ENCODE peak calls at places on chromosomes 12 and 14, in four cellular contexts. H is K562, I is HepG2, R is SK-N-SH. X is an unnamed sample.

GRCh38 chr14:88437659-88438058 is 52.2 kb downstream of the SPATA7 start:
- DNase-seq in H (no peak), I (no peak), R (no peak), X (no peak)

GRCh38 chr12:6434205-6435180 is 10.3 kb upstream of the CD27 start:
- DNase-seq in H (no peak), I (no peak), R (no peak), X (no peak)

GRCh38 chr12:113823816-113824215 is 142.3 kb downstream of the RBM19 start:
- DNase-seq in H (no peak), I (no peak), R (no peak), X (no peak)

GRCh38 chr12:51320695-51321320 is 3.2 kb downstream of the BIN2 start:
- DNase-seq in H (peak; percentile 56), I (no peak), R (peak; percentile 56), X (no peak)

GRCh38 chr12:6961278-6961694 is 9.2 kb downstream of the PHB2 start:
- DNase-seq in H (peak; percentile 60), I (no peak), R (peak; percentile 34), X (no peak)

GRCh38 chr14:77039285-77040058 is 11.0 kb upstream of the IRF2BPL start:
- DNase-seq in H (no peak), I (no peak), R (no peak), X (no peak)

GRCh38 chr12:8665729-8666128 is 3.1 kb upstream of the MFAP5 start:
- DNase-seq in H (no peak), I (no peak), R (no peak), X (no peak)

GRCh38 chr12:121573949-121574520 is 6.8 kb downstream of the KDM2B start:
- DNase-seq in H (no peak), I (no peak), R (no peak), X (no peak)

GRCh38 chr12:95784886-95785285 is 5.7 kb downstream of the NTN4 start:
- DNase-seq in H (no peak), I (no peak), R (no peak), X (no peak)

GRCh38 chr14:77102154-77102553 is 4.1 kb downstream of the CIPC start:
- DNase-seq in H (no peak), I (no peak), R (no peak), X (no peak)

GRCh38 chr12:16165506-16165905 is 112.0 kb downstream of the SLC15A5 start:
- DNase-seq in H (no peak), I (peak; percentile 18), R (peak; percentile 16), X (peak; percentile 40)

GRCh38 chr14:56107615-56108014 is 10.6 kb upstream of the PELI2 start:
- DNase-seq in H (no peak), I (no peak), R (no peak), X (no peak)

GRCh38 chr14:96683575-96684289 is 113.5 kb upstream of the VRK1 start:
- DNase-seq in H (no peak), I (no peak), R (no peak), X (no peak)

GRCh38 chr12:55009171-55009570 is 10.6 kb upstream of the NEUROD4 start:
- DNase-seq in H (no peak), I (no peak), R (no peak), X (no peak)

GRCh38 chr12:132583736-132584135 is 26.6 kb downstream of the LRCOL1 start:
- DNase-seq in H (no peak), I (no peak), R (no peak), X (no peak)

GRCh38 chr12:95480230-95480629 is 6.3 kb downstream of the METAP2 start:
- DNase-seq in H (no peak), I (no peak), R (no peak), X (no peak)

GRCh38 chr12:110065540-110065939 is 17.2 kb upstream of the C12orf76 start:
- DNase-seq in H (no peak), I (no peak), R (no peak), X (no peak)

GRCh38 chr12:116143883-116144266 is 133.6 kb downstream of the MED13L start:
- DNase-seq in H (no peak), I (no peak), R (no peak), X (no peak)

GRCh38 chr14:76774471-76775158 is 13.3 kb downstream of the VASH1 start:
- DNase-seq in H (no peak), I (no peak), R (no peak), X (no peak)

GRCh38 chr12:105922670-105923102 is 216.1 kb downstream of the NUAK1 start:
- DNase-seq in H (no peak), I (no peak), R (no peak), X (no peak)

GRCh38 chr12:101782544-101782855 is 43.2 kb upstream of the SYCP3 start:
- DNase-seq in H (no peak), I (no peak), R (no peak), X (no peak)

DNA sequence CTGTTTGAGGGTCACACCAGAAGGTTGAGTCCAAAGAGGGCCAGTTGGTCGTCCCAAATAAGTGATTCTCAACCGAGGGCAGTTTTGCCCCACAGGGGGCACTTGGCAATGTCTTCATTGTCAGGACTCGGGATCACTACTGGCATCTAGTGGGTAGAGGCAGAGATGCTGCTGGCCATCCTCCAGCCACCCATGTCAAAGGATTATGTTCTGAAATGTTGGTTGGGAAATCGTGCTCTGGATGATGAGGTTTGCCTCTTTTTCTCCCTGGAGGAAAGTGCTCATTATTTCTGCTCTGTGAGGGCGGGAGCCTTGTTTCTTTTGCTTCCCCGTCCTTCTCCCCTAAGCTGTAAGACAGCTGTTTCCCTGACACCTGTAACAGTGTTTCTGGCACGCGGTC is 3.6 kb downstream of the ZNF839 start:
- DNase-seq in H (no peak), I (peak; percentile 71), R (peak; percentile 70), X (no peak)
- TF ChIP-seq FOXM1 in H (no peak), I (no peak), R (no peak), X (no peak)

GRCh38 chr12:26870491-26871419 is 37.8 kb upstream of the ITPR2 start:
- DNase-seq in H (no peak), I (no peak), R (peak; percentile 53), X (no peak)
- TF ChIP-seq FOXM1 in H (no peak), I (no peak), R (no peak), X (no peak)

GRCh38 chr12:90897316-90897715 is 57.7 kb downstream of the CCER1 start:
- DNase-seq in H (no peak), I (no peak), R (no peak), X (no peak)

GRCh38 chr12:90899456-90900182 is 55.4 kb downstream of the CCER1 start:
- DNase-seq in H (no peak), I (no peak), R (no peak), X (no peak)

GRCh38 chr12:90897981-90898380 is 57.0 kb downstream of the CCER1 start:
- DNase-seq in H (no peak), I (no peak), R (no peak), X (no peak)

DNA sequence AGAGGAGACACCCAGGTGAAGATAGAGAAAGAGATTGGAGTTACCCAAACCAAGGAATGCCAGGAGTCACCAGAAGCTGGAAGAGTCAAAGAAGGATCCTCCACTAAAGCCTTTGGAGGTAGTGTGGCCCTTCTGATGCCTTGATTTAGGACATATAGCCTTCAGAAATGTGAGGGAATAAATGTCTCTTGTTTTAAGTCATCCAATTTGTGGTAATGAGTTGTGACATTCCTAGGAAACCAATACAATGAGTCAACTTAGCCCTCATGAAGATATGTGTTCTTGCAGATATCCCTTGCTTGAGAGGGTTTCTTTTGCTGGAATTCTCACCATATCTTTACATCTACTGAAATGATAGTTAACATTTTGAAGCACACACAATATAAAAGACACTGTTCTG is 58.8 kb downstream of the CCER1 start:
- DNase-seq in H (no peak), I (no peak), R (no peak), X (no peak)
- TF ChIP-seq FOXM1 in H (no peak), I (no peak), R (no peak), X (no peak)

GRCh38 chr12:108616359-108616758 is 17.3 kb downstream of the SELPLG start:
- DNase-seq in H (no peak), I (no peak), R (no peak), X (no peak)

GRCh38 chr12:108618079-108618952 is 15.4 kb downstream of the SELPLG start:
- DNase-seq in H (peak; percentile 82), I (peak; percentile 55), R (peak; percentile 86), X (peak; percentile 85)

GRCh38 chr12:108619369-108620160 is 14.1 kb downstream of the SELPLG start:
- DNase-seq in H (no peak), I (no peak), R (no peak), X (no peak)

GRCh38 chr12:108615918-108616317 is 17.8 kb downstream of the SELPLG start:
- DNase-seq in H (no peak), I (no peak), R (no peak), X (no peak)

GRCh38 chr12:108616941-108617858 is 16.5 kb downstream of the SELPLG start:
- DNase-seq in H (no peak), I (no peak), R (no peak), X (no peak)
- TF ChIP-seq FOXM1 in H (no peak), I (no peak), R (no peak), X (no peak)

GRCh38 chr12:47904647-47905312 is at the start of gene VDR:
- DNase-seq in H (peak; percentile 97), I (peak; percentile 28), R (peak; percentile 93), X (peak; percentile 96)
- TF ChIP-seq FOXM1 in H (no peak), I (no peak), R (no peak), X (no peak)

X was measured in HEK293T.